ENCODE peak calls at places on chromosome 4, in five cellular contexts. J is GM12878, K is GM23338, G is K562, C is HepG2. Z is an unnamed sample.

GRCh38 chr4:156805696-156806095 is 165.9 kb downstream of the PDGFC start:
- DNase-seq in G (no peak), C (no peak), J (no peak), K (peak), Z (no peak)

GRCh38 chr4:82823062-82823461 is 24.5 kb upstream of the SCD5 start:
- DNase-seq in G (no peak), C (no peak), J (no peak), K (no peak), Z (no peak)

GRCh38 chr4:145132521-145133098 is 34.5 kb downstream of the ABCE1 start:
- DNase-seq in K (no peak), J (peak), G (no peak), C (no peak), Z (no peak)

GRCh38 chr4:93828332-93828829 is at the start of gene ATOH1:
- DNase-seq in C (no peak), K (peak), J (no peak), G (peak), Z (peak)

GRCh38 chr4:95215991-95216605 is 332.7 kb downstream of the UNC5C start:
- DNase-seq in G (no peak), J (no peak), K (no peak), C (no peak), Z (no peak)

GRCh38 chr4:26067035-26067434 is 153.0 kb downstream of the SMIM20 start:
- DNase-seq in G (no peak), C (no peak), K (no peak), J (no peak), Z (no peak)

GRCh38 chr4:127623755-127624087 is 9.0 kb upstream of the INTU start:
- DNase-seq in C (no peak), J (no peak), G (no peak), K (peak), Z (peak)

GRCh38 chr4:117447925-117448324 is 362.5 kb upstream of the TRAM1L1 start:
- DNase-seq in C (peak), J (no peak), G (no peak), K (peak), Z (no peak)

GRCh38 chr4:24794916-24795665 is at the start of gene SOD3:
- DNase-seq in K (peak), J (no peak), C (peak), G (peak), Z (no peak)

GRCh38 chr4:92969650-92970370 is 666.0 kb downstream of the GRID2 start:
- DNase-seq in C (peak), G (no peak), K (no peak), J (no peak), Z (peak)

GRCh38 chr4:109301691-109302365 is 630 bp downstream of the COL25A1 start:
- DNase-seq in J (no peak), K (peak), G (no peak), C (no peak), Z (no peak)

GRCh38 chr4:94722270-94722669 is 35.5 kb upstream of the BMPR1B start:
- DNase-seq in C (no peak), J (no peak), G (no peak), K (no peak), Z (peak)

GRCh38 chr4:177964061-177964460 is 521.8 kb upstream of the AGA start:
- DNase-seq in C (no peak), K (no peak), J (no peak), G (no peak), Z (no peak)

GRCh38 chr4:11954093-11954492 is 525.4 kb upstream of the HS3ST1 start:
- DNase-seq in J (no peak), K (peak), G (no peak), C (no peak), Z (peak)

GRCh38 chr4:4759883-4760282 is 99.6 kb upstream of the MSX1 start:
- DNase-seq in J (no peak), G (no peak), K (no peak), C (no peak), Z (no peak)

GRCh38 chr4:168769416-168769815 is 240.6 kb downstream of the CBR4 start:
- DNase-seq in K (no peak), G (no peak), C (no peak), J (no peak), Z (peak)

GRCh38 chr4:107774681-107775080 is 50.1 kb upstream of the SGMS2 start:
- DNase-seq in K (no peak), C (no peak), G (no peak), J (no peak), Z (no peak)

GRCh38 chr4:178215309-178215708 is 773.1 kb upstream of the AGA start:
- DNase-seq in K (no peak), C (no peak), G (no peak), J (no peak), Z (no peak)

GRCh38 chr4:186167605-186168004 is 23.8 kb upstream of the CYP4V2 start:
- DNase-seq in C (no peak), K (peak), G (no peak), J (no peak), Z (no peak)

GRCh38 chr4:21697583-21697982 is 251.0 kb downstream of the KCNIP4 start:
- DNase-seq in G (no peak), J (no peak), C (no peak), K (peak), Z (no peak)

GRCh38 chr4:140092094-140092820 is 61.7 kb downstream of the MAML3 start:
- DNase-seq in C (no peak), K (peak), G (no peak), J (no peak), Z (peak)

GRCh38 chr4:150069361-150069760 is 8.9 kb upstream of the DCLK2 start:
- DNase-seq in J (no peak), K (no peak), C (no peak), G (no peak), Z (no peak)

GRCh38 chr4:186906722-186907121 is 183.1 kb upstream of the FAT1 start:
- DNase-seq in C (no peak), K (no peak), J (no peak), G (no peak), Z (no peak)

GRCh38 chr4:85777908-85778808 is 303.2 kb downstream of the ARHGAP24 start:
- DNase-seq in K (no peak), G (no peak), J (peak), C (no peak), Z (no peak)

GRCh38 chr4:158125325-158125724 is 47.5 kb downstream of the GASK1B start:
- DNase-seq in K (peak), G (no peak), C (no peak), J (no peak), Z (no peak)

GRCh38 chr4:142449771-142450373 is 396.2 kb downstream of the INPP4B start:
- DNase-seq in G (no peak), C (no peak), K (no peak), J (no peak), Z (no peak)

GRCh38 chr4:78654809-78655208 is 103.2 kb downstream of the ANXA3 start:
- DNase-seq in G (no peak), K (no peak), J (no peak), C (no peak), Z (no peak)

GRCh38 chr4:91267543-91267942 is 1036.2 kb upstream of the GRID2 start:
- DNase-seq in J (no peak), G (no peak), K (no peak), C (no peak), Z (no peak)
- TF ChIP-seq JUNB in J (no peak), G (no peak), K (no peak), C (no peak), Z (no peak)

GRCh38 chr4:124177647-124178425 is 534.7 kb downstream of the ANKRD50 start:
- DNase-seq in C (no peak), J (no peak), G (no peak), K (no peak), Z (peak)
- TF ChIP-seq JUNB in C (no peak), J (no peak), G (no peak), K (no peak), Z (peak)

DNA sequence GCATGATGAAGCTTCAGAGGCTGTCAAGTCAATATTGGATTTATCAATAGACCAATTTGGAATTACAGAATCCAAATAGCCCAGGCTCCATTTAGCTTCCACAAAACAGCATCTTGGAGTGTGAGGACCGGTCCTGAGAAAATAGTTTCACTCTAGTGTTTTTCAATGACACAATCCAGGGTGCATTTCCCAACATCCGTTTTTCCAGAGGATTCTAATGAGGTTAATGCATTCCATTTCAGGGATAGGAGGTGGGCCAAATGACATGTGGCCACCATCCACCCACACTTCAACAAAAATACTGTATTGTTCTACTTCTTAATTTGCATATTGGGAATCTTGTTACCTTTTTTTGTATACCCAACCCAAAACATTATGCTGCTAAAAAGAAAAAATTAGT is 229.8 kb upstream of the LDB2 start:
- DNase-seq in J (no peak), G (no peak), K (no peak), C (no peak), Z (no peak)
- TF ChIP-seq JUNB in J (no peak), G (no peak), K (no peak), C (no peak), Z (no peak)

GRCh38 chr4:57147335-57148060 is 37.3 kb upstream of the IGFBP7 start:
- DNase-seq in G (no peak), K (no peak), C (no peak), J (no peak), Z (no peak)
- TF ChIP-seq JUNB in G (no peak), K (no peak), C (no peak), J (no peak), Z (no peak)

DNA sequence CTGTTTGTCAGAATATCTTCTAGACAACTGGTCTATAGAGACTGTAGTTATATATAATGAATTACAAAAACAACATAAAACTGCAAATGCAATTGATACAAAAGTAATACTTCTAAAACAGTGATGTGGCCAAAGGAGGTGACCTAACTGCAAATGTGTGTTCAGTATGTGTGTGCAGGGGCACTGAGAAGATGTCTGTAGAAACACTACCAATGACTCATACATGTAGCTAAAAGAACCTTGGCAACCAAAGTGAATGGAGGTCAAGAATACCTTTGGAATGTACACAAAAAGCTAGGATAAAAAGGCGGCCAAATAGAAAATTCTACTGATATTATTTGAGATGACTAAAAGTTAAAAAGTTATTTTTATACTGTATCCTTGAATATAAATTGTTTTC is 261.8 kb downstream of the CAMK2D start:
- DNase-seq in K (no peak), J (no peak), C (peak), G (no peak), Z (no peak)
- TF ChIP-seq JUNB in K (no peak), J (no peak), C (no peak), G (no peak), Z (no peak)

GRCh38 chr4:99815597-99816011 is 1.0 kb upstream of the DAPP1 start:
- DNase-seq in G (no peak), C (peak), K (peak), J (no peak), Z (no peak)

GRCh38 chr4:99818661-99819060 is 2.0 kb downstream of the DAPP1 start:
- DNase-seq in J (no peak), G (no peak), K (no peak), C (no peak), Z (no peak)

GRCh38 chr4:99821918-99822503 is 5.4 kb downstream of the DAPP1 start:
- DNase-seq in G (no peak), C (no peak), J (peak), K (no peak), Z (no peak)

GRCh38 chr4:99816611-99817309 is at the start of gene DAPP1:
- DNase-seq in G (no peak), K (no peak), J (peak), C (no peak), Z (no peak)

GRCh38 chr4:99817310-99817885 is 771 bp downstream of the DAPP1 start:
- DNase-seq in C (no peak), K (no peak), G (no peak), J (no peak), Z (no peak)
- TF ChIP-seq JUNB in C (no peak), K (no peak), G (no peak), J (no peak), Z (no peak)

GRCh38 chr4:1239141-1239948 is 9.6 kb downstream of the CTBP1 start:
- DNase-seq in G (no peak), C (no peak), K (peak), J (no peak), Z (no peak)

GRCh38 chr4:1239949-1240305 is 9.0 kb downstream of the CTBP1 start:
- DNase-seq in K (peak), G (no peak), J (no peak), C (no peak), Z (no peak)

GRCh38 chr4:1240721-1241465 is 8.0 kb downstream of the CTBP1 start:
- DNase-seq in G (no peak), C (no peak), J (no peak), K (no peak), Z (no peak)

GRCh38 chr4:1237981-1238675 is 10.8 kb downstream of the CTBP1 start:
- DNase-seq in G (no peak), C (no peak), K (peak), J (no peak), Z (no peak)

DNA sequence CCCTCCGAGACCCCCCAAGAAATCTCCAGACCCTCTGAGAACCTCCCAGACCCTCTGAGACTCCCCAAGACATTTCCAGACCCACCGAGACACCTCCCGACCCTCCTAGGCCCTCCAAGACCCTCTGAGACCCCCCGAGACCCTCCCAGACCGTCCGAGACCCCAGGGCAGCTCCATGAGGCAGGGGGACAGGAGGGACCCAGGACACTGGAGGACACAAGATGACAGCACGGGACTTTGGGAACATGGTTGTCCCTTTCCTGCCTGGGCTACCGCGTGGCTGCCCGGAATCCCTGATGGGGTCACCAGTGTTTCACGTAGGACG is 10.3 kb downstream of the CTBP1 start:
- DNase-seq in K (peak), G (no peak), J (no peak), C (no peak), Z (no peak)
- TF ChIP-seq JUNB in K (no peak), G (no peak), J (no peak), C (no peak), Z (no peak)

GRCh38 chr4:3466691-3467600 is 3.8 kb downstream of the DOK7 start:
- DNase-seq in J (no peak), K (no peak), C (no peak), G (no peak), Z (no peak)

GRCh38 chr4:3468804-3469203 is 5.7 kb downstream of the DOK7 start:
- DNase-seq in J (no peak), K (no peak), C (no peak), G (no peak), Z (no peak)

GRCh38 chr4:3468154-3468553 is 5.0 kb downstream of the DOK7 start:
- DNase-seq in K (no peak), C (no peak), G (no peak), J (no peak), Z (no peak)

GRCh38 chr4:3465698-3466671 is 2.9 kb downstream of the DOK7 start:
- DNase-seq in C (peak), K (peak), J (no peak), G (no peak), Z (no peak)

DNA sequence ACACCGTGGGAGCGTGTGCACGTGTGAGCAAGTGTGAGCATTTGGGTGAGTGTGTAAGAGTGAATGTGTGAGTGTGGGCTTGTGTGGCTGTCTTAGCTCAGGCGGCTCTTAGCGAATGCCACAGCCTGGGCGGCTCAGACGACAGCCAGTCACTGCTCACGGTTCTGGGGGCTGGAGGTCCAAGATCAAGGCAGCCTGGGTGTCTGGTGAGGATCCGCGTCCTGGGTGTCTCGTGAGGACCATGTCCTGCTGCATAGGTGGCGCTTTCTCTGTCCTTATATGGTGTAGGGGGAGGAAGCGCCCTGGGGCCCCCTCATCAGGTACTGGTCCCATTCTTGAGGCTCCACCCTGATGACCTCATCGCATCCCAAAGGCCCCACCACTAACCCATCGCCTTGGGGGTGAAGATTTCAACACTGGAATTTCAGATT is 4.5 kb downstream of the DOK7 start:
- DNase-seq in G (no peak), K (no peak), C (no peak), J (no peak), Z (no peak)
- TF ChIP-seq JUNB in G (no peak), K (no peak), C (no peak), J (no peak), Z (no peak)

Z was measured in A549.